ENCODE peak calls at places on chromosome 21, in four cellular contexts. J is GM12878, L is H1, K is K562. G is an unnamed sample.

GRCh38 chr21:45845063-45845789 is 136.3 kb upstream of the COL6A1 start:
- DNase-seq in J (no peak), L (no peak), K (no peak), G (no peak)

GRCh38 chr21:29192999-29193563 is 62.6 kb downstream of the MAP3K7CL start:
- DNase-seq in J (no peak), L (no peak), K (no peak), G (no peak)

GRCh38 chr21:35614412-35614901 is 445.9 kb downstream of the SETD4 start:
- DNase-seq in J (no peak), L (no peak), K (no peak), G (peak; percentile 4)

GRCh38 chr21:36141513-36141925 is 6.6 kb downstream of the CBR3 start:
- DNase-seq in J (peak; percentile 53), L (peak; percentile 70), K (peak; percentile 80), G (peak; percentile 98)

GRCh38 chr21:44598031-44598430 is 2.4 kb upstream of the KRTAP10-7 start:
- DNase-seq in J (no peak), L (no peak), K (no peak), G (no peak)

GRCh38 chr21:38267991-38268858 is 11.4 kb downstream of the KCNJ15 start:
- DNase-seq in J (peak; percentile 68), L (no peak), K (no peak), G (no peak)

GRCh38 chr21:44670642-44671432 is 4.1 kb upstream of the KRTAP12-2 start:
- DNase-seq in J (no peak), L (no peak), K (no peak), G (no peak)

GRCh38 chr21:44428281-44428942 is 26.9 kb upstream of the LRRC3 start:
- DNase-seq in J (no peak), L (peak; percentile 77), K (peak; percentile 85), G (peak; percentile 89)

GRCh38 chr21:45975017-45975595 is 6.5 kb upstream of the COL6A1 start:
- DNase-seq in J (no peak), L (no peak), K (no peak), G (peak; percentile 10)

GRCh38 chr21:45147473-45148315 is 73.3 kb downstream of the ADARB1 start:
- DNase-seq in J (no peak), L (no peak), K (no peak), G (no peak)

GRCh38 chr21:44992608-44993031 is 52.8 kb downstream of the SLX9 start:
- DNase-seq in J (no peak), L (no peak), K (no peak), G (no peak)

GRCh38 chr21:45892156-45892919 is 89.2 kb upstream of the COL6A1 start:
- DNase-seq in J (no peak), L (no peak), K (no peak), G (no peak)

GRCh38 chr21:44802396-44803153 is 955 bp upstream of the UBE2G2 start:
- DNase-seq in J (no peak), L (no peak), K (peak; percentile 73), G (no peak)

GRCh38 chr21:17352937-17353655 is 159.7 kb upstream of the CXADR start:
- DNase-seq in J (no peak), L (no peak), K (no peak), G (no peak)

GRCh38 chr21:15480160-15480559 is 249.6 kb upstream of the USP25 start:
- DNase-seq in J (no peak), L (no peak), K (no peak), G (no peak)

GRCh38 chr21:44838038-44838895 is 20.4 kb upstream of the SUMO3 start:
- DNase-seq in J (no peak), L (no peak), K (peak; percentile 71), G (no peak)

GRCh38 chr21:25838809-25839208 is 104.0 kb downstream of the GABPA start:
- DNase-seq in J (no peak), L (no peak), K (no peak), G (no peak)

GRCh38 chr21:45138199-45139002 is 64.0 kb downstream of the ADARB1 start:
- DNase-seq in J (no peak), L (peak; percentile 39), K (peak; percentile 85), G (peak; percentile 52)

GRCh38 chr21:44006656-44007055 is 5.5 kb upstream of the TRAPPC10 start:
- DNase-seq in J (no peak), L (no peak), K (no peak), G (no peak)

GRCh38 chr21:30227633-30228404 is 11.9 kb upstream of the CLDN8 start:
- DNase-seq in J (no peak), L (no peak), K (no peak), G (no peak)

GRCh38 chr21:25772680-25773079 is 37.9 kb downstream of the GABPA start:
- DNase-seq in J (no peak), L (no peak), K (no peak), G (no peak)

GRCh38 chr21:18369115-18369514 is 34.5 kb downstream of the TMPRSS15 start:
- DNase-seq in J (no peak), L (no peak), K (no peak), G (no peak)

GRCh38 chr21:32826317-32827167 is 55.0 kb upstream of the PAXBP1 start:
- DNase-seq in J (peak; percentile 13), L (no peak), K (peak; percentile 36), G (peak; percentile 60)

GRCh38 chr21:25564349-25564948 is 42.8 kb downstream of the MRPL39 start:
- DNase-seq in J (no peak), L (no peak), K (no peak), G (no peak)

GRCh38 chr21:46617267-46618051 is 12.6 kb upstream of the S100B start:
- DNase-seq in J (no peak), L (no peak), K (no peak), G (no peak)

GRCh38 chr21:45098867-45099266 is 24.5 kb downstream of the ADARB1 start:
- DNase-seq in J (no peak), L (no peak), K (peak; percentile 46), G (no peak)

GRCh38 chr21:32712043-32712442 is 15.8 kb downstream of the SYNJ1 start:
- DNase-seq in J (peak; percentile 82), L (no peak), K (no peak), G (no peak)

GRCh38 chr21:25911730-25912401 is 177.1 kb downstream of the GABPA start:
- DNase-seq in J (no peak), L (no peak), K (no peak), G (no peak)

GRCh38 chr21:35002879-35003722 is 46.0 kb downstream of the RUNX1 start:
- DNase-seq in J (no peak), L (no peak), K (no peak), G (no peak)

GRCh38 chr21:45640888-45641479 is 2.5 kb upstream of the PCBP3 start:
- DNase-seq in J (peak; percentile 56), L (no peak), K (peak; percentile 17), G (no peak)

GRCh38 chr21:40678681-40679284 is 168.2 kb downstream of the DSCAM start:
- DNase-seq in J (no peak), L (no peak), K (no peak), G (no peak)

GRCh38 chr21:46621457-46622182 is 13.9 kb upstream of the PRMT2 start:
- DNase-seq in J (no peak), L (no peak), K (no peak), G (no peak)

GRCh38 chr21:19048088-19048672 is 644.6 kb upstream of the TMPRSS15 start:
- DNase-seq in J (no peak), L (no peak), K (no peak), G (no peak)

GRCh38 chr21:42189860-42190491 is 29.0 kb upstream of the ABCG1 start:
- DNase-seq in J (no peak), L (no peak), K (no peak), G (no peak)

GRCh38 chr21:42190492-42190875 is 28.5 kb upstream of the ABCG1 start:
- DNase-seq in J (no peak), L (no peak), K (no peak), G (no peak)

GRCh38 chr21:42186591-42186990 is 32.3 kb upstream of the ABCG1 start:
- DNase-seq in J (no peak), L (no peak), K (no peak), G (no peak)

GRCh38 chr21:42188663-42189062 is 30.3 kb upstream of the ABCG1 start:
- DNase-seq in J (no peak), L (no peak), K (no peak), G (no peak)

GRCh38 chr21:42187976-42188653 is 30.8 kb upstream of the ABCG1 start:
- DNase-seq in J (peak; percentile 92), L (no peak), K (no peak), G (no peak)
- TF ChIP-seq POLR2A in J (peak; percentile 72), L (no peak), K (no peak), G (no peak)

GRCh38 chr21:27761623-27762022 is 794.7 kb upstream of the ADAMTS5 start:
- DNase-seq in J (no peak), L (no peak), K (no peak), G (no peak)
- TF ChIP-seq EGR1 in J (no peak), L (no peak), K (no peak), G (no peak)

DNA sequence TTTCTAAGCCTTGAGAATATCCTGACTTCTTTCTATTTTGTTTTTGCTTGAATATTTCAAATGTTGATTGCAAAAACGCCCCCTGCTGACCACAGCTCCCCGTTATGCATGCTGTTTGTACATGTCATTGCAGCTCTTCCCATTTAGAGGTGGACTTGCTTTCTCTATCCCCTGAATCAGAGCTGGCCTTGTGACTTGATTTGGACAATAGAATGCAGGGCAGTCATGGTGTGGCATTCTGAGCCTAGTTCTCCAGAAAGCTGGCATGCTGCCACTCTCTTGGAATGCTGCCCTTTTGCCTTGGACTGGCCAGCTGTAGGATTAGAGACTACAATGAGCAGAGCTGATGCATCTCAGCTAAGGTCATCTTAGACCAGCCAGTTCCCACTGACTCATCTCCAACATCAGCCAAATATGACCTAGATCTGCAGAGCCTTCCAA is 1561.5 kb downstream of the MRPL39 start:
- DNase-seq in J (no peak), L (no peak), K (no peak), G (no peak)
- TF ChIP-seq CTCF in J (no peak), L (no peak), K (peak; percentile 9), G (no peak)

GRCh38 chr21:31326478-31327247 is 17.4 kb downstream of the TIAM1 start:
- DNase-seq in J (peak; percentile 95), L (no peak), K (no peak), G (no peak)
- TF ChIP-seq POLR2A in J (no peak), L (no peak), K (no peak), G (no peak)

DNA sequence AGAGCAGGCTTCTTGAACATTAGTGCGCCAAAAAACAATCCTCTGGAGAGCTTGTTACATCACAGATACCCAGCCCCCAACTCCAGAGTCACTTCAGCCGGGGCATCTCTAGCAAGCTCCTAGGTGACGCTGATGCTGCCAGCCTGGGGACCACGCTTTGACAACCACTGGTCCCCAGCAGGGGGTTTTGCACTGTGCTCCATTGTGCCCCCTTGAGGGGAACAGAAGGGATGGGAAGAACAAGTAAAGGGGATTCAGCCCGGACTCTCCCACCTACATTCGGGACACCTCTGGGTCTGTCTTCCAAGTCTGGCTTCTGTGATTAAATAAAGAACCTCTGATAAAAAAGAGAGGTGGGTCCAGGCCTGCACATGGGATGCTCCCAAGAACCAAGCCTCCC is 60.4 kb downstream of the ATP5PO start:
- DNase-seq in J (no peak), L (no peak), K (peak; percentile 46), G (no peak)
- TF ChIP-seq EGR1 in J (no peak), L (no peak), K (no peak), G (no peak)

G was measured in HCT116.